ENCODE peak calls at places on chromosomes 11 and 22, in nine cellular contexts. I, G, Q, D, W, E, A, Y and Z are unnamed samples.

GRCh38 chr11:112227002-112227401 is 774 bp downstream of the PTS start:
- DNase-seq in A (no peak), W (no peak), D (no peak), E (peak; percentile 38), G (no peak), Q (no peak), I (no peak), Y (peak; percentile 21), Z (peak; percentile 35)

GRCh38 chr11:75667831-75668507 is 869 bp downstream of the MAP6 start:
- DNase-seq in W (no peak), I (peak; percentile 24), Q (peak; percentile 79), Y (peak; percentile 35), G (peak; percentile 5), E (no peak), A (peak; percentile 33), D (peak; percentile 57), Z (peak; percentile 95)

GRCh38 chr11:44470849-44471248 is 94.6 kb upstream of the CD82 start:
- DNase-seq in Y (no peak), Q (no peak), I (no peak), A (no peak), D (no peak), G (no peak), E (no peak), W (no peak), Z (no peak)

GRCh38 chr11:85088286-85088685 is 538.9 kb downstream of the DLG2 start:
- DNase-seq in Y (no peak), I (no peak), A (no peak), G (no peak), W (no peak), D (no peak), E (no peak), Q (no peak), Z (no peak)

GRCh38 chr22:46051646-46052045 is 74.7 kb upstream of the WNT7B start:
- DNase-seq in A (peak; percentile 21), E (no peak), Q (peak; percentile 56), G (no peak), Y (no peak), D (no peak), W (no peak), I (peak; percentile 3), Z (no peak)

GRCh38 chr11:76313913-76314740 is 66.8 kb downstream of the THAP12 start:
- DNase-seq in A (no peak), Y (no peak), G (no peak), I (no peak), D (no peak), W (no peak), Q (no peak), E (peak; percentile 33), Z (no peak)

GRCh38 chr11:115920087-115920461 is 415.9 kb upstream of the CADM1 start:
- DNase-seq in D (no peak), Y (no peak), G (no peak), W (no peak), A (no peak), Q (no peak), E (no peak), I (no peak), Z (no peak)

GRCh38 chr11:5809122-5809519 is 397 bp downstream of the OR52N2 start:
- DNase-seq in W (no peak), D (no peak), Y (no peak), Q (no peak), A (no peak), I (no peak), G (no peak), E (no peak), Z (no peak)

GRCh38 chr22:45720875-45721378 is 49.3 kb downstream of the ATXN10 start:
- DNase-seq in E (no peak), I (no peak), Q (no peak), G (no peak), A (no peak), Y (no peak), W (no peak), D (no peak), Z (no peak)

GRCh38 chr22:24810043-24810749 is 4.2 kb downstream of the SGSM1 start:
- DNase-seq in A (peak; percentile 34), Q (peak; percentile 75), W (no peak), I (no peak), Y (no peak), E (no peak), D (no peak), G (no peak), Z (peak; percentile 73)

GRCh38 chr11:117986981-117987495 is 844 bp downstream of the IL10RA start:
- DNase-seq in Q (no peak), W (no peak), E (no peak), D (no peak), Y (no peak), A (no peak), I (peak; percentile 50), G (no peak), Z (no peak)

GRCh38 chr11:35047179-35047578 is 91.8 kb upstream of the CD44 start:
- DNase-seq in W (no peak), Q (no peak), I (no peak), A (no peak), E (no peak), D (no peak), Y (no peak), G (no peak), Z (no peak)

GRCh38 chr11:46529086-46529905 is 64.5 kb downstream of the AMBRA1 start:
- DNase-seq in A (peak; percentile 71), W (peak; percentile 93), I (peak; percentile 70), D (peak; percentile 61), E (peak; percentile 89), G (peak; percentile 81), Q (peak; percentile 77), Y (peak; percentile 89), Z (peak; percentile 83)
- TF ChIP-seq EP300 in A (no peak), W (no peak), I (no peak), D (no peak), E (no peak), G (no peak), Q (no peak), Y (no peak), Z (no peak)

DNA sequence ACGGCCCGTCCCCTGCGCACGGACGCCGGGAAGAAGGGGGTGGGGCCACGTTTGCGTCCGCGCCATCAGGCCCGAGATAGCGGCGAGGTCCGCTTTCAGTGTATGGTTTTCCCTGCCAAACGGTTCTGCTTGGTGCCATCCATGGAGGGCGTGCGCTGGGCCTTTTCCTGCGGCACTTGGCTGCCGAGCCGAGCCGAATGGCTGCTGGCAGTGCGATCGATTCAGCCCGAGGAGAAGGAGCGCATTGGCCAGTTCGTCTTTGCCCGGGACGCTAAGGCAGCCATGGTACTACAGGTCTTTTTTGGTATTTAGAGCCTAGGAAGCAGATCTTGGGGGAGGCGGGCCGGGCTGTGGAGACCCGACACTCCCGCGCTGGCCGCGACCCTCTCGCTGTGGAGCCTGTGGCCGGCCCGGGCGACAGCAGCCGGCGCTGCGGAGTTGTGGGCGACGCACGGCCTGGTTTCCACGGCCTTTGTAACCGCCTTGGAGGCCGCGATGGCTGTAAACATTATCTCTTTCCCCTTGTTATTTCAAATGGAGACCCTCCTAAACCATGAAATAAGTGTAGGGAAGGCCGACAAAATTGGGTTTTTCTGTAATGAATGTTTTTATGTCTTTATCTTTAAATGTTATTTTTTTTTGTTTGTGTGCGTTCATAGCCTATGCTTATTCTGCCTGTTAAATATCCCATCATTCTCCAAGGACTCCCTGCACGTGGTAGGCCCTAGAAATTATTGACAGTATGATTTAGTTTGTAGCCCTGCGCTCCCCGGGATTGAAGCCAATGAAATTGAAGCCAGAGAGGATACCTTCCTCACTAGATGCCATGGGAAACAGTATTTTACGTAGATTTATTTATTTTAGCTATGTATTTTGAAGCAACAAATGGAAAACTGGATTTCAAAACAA is at the start of gene AASDHPPT:
- DNase-seq in E (peak; percentile 13), Y (peak; percentile 1), Q (no peak), G (peak; percentile 13), I (no peak), A (peak; percentile 34), D (peak; percentile 34), W (no peak), Z (peak; percentile 24)
- TF ChIP-seq EP300 in E (no peak), Y (no peak), Q (no peak), G (peak; percentile 98), I (no peak), A (no peak), D (no peak), W (no peak), Z (no peak)

GRCh38 chr11:70559516-70559915 is 161.2 kb downstream of the CTTN start:
- DNase-seq in G (no peak), E (no peak), I (no peak), A (no peak), W (no peak), Q (no peak), D (no peak), Y (no peak), Z (no peak)

GRCh38 chr11:70555092-70555491 is 156.8 kb downstream of the CTTN start:
- DNase-seq in Q (no peak), Y (no peak), W (no peak), G (no peak), I (no peak), E (no peak), D (no peak), A (no peak), Z (no peak)

GRCh38 chr11:70557742-70558485 is 159.6 kb downstream of the CTTN start:
- DNase-seq in D (no peak), Y (no peak), Q (no peak), I (no peak), G (no peak), E (no peak), W (no peak), A (no peak), Z (no peak)

GRCh38 chr11:70558651-70559050 is 160.3 kb downstream of the CTTN start:
- DNase-seq in E (no peak), I (no peak), W (no peak), D (no peak), G (no peak), Q (no peak), A (no peak), Y (no peak), Z (no peak)

DNA sequence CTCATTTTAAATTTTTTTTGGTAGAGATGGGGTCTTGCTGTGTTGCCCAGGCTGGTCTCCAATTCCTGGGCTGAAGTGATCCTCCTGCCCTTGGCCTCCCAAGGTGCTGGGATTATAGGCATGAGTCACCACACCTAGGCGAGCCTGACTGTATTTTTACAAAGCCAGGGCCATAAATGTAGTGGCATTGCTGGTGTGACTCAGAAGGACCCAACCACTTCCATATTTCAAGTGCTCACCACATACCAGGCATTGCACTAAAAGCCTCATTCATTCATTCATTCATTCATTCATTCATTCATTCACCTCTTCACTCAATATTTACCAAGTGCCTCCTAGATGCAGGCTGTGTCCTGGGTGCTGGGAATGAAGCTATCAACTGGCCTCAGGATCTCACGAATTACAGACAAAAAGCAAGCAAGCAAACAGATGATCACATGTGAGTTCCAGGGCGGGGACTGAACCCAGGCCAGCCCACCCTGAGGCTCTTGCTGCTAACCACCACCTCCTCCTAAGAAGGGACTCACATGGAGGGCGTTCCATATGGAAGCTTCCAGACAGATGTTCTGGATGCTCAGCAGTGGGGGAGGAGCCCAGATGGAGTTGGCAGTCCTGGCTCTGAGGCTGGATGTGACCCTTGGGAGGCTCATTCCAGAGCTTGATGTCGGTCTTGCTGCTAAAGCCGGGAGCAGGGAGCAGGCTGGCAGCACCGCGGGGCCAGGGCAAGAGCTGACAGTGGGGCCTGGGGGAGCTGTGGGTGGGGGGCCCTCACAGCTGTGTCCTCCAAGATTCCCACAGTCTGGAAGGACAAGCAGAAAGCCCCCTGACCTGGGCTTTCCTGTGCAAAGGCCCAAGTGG is 158.8 kb downstream of the CTTN start:
- DNase-seq in D (no peak), I (peak; percentile 73), G (no peak), W (no peak), A (no peak), Y (no peak), Q (no peak), E (no peak), Z (no peak)
- TF ChIP-seq EP300 in D (no peak), I (no peak), G (no peak), W (no peak), A (no peak), Y (no peak), Q (no peak), E (no peak), Z (no peak)

GRCh38 chr22:49964493-49965290 is 4.1 kb downstream of the PIM3 start:
- DNase-seq in A (peak; percentile 28), Y (no peak), W (no peak), E (no peak), I (peak; percentile 17), D (peak; percentile 35), Q (peak; percentile 64), G (no peak), Z (peak; percentile 10)
- TF ChIP-seq EP300 in A (no peak), Y (no peak), W (no peak), E (no peak), I (no peak), D (no peak), Q (no peak), G (no peak), Z (no peak)